ENCODE peak calls at places on chromosomes 4 and X, in six cellular contexts. One of them, this sample, is unnamed.

GRCh38 chr4:15653864-15654391 is 1.2 kb downstream of the FBXL5 start:
- DNase-seq in GM12878: no peak
- DNase-seq in HepG2: peak; percentile 31
- DNase-seq in A549: no peak
- DNase-seq in SK-N-SH: peak; percentile 54
- DNase-seq in K562: peak; percentile 71
- DNase-seq in this sample: no peak

GRCh38 chrX:44873415-44874270 is 655 bp downstream of the KDM6A start:
- DNase-seq in GM12878: no peak
- DNase-seq in SK-N-SH: peak; percentile 74
- DNase-seq in K562: peak; percentile 30
- DNase-seq in A549: no peak
- DNase-seq in HepG2: no peak
- DNase-seq in this sample: no peak

GRCh38 chr4:107210450-107211239 is 174.5 kb upstream of the DKK2 start:
- DNase-seq in K562: no peak
- DNase-seq in GM12878: no peak
- DNase-seq in A549: no peak
- DNase-seq in HepG2: no peak
- DNase-seq in SK-N-SH: no peak
- DNase-seq in this sample: no peak

GRCh38 chrX:123339201-123339905 is 155.3 kb downstream of the GRIA3 start:
- DNase-seq in K562: no peak
- DNase-seq in HepG2: no peak
- DNase-seq in A549: no peak
- DNase-seq in SK-N-SH: no peak
- DNase-seq in GM12878: no peak
- DNase-seq in this sample: no peak

GRCh38 chrX:52422884-52423283 is 54.1 kb downstream of the XAGE2 start:
- DNase-seq in HepG2: no peak
- DNase-seq in K562: no peak
- DNase-seq in A549: no peak
- DNase-seq in GM12878: no peak
- DNase-seq in SK-N-SH: no peak
- DNase-seq in this sample: no peak

GRCh38 chr4:90769251-90769650 is 642.1 kb downstream of the CCSER1 start:
- DNase-seq in HepG2: no peak
- DNase-seq in K562: no peak
- DNase-seq in GM12878: no peak
- DNase-seq in A549: no peak
- DNase-seq in SK-N-SH: no peak
- DNase-seq in this sample: no peak

GRCh38 chr4:44100456-44100855 is 348.2 kb downstream of the KCTD8 start:
- DNase-seq in GM12878: no peak
- DNase-seq in HepG2: no peak
- DNase-seq in SK-N-SH: no peak
- DNase-seq in A549: no peak
- DNase-seq in K562: no peak
- DNase-seq in this sample: no peak

GRCh38 chr4:185412412-185412811 is 13.4 kb downstream of the UFSP2 start:
- DNase-seq in HepG2: no peak
- DNase-seq in SK-N-SH: no peak
- DNase-seq in A549: no peak
- DNase-seq in GM12878: no peak
- DNase-seq in K562: no peak
- DNase-seq in this sample: no peak

GRCh38 chr4:110668463-110669245 is 45.8 kb upstream of the PITX2 start:
- DNase-seq in HepG2: no peak
- DNase-seq in GM12878: no peak
- DNase-seq in A549: no peak
- DNase-seq in K562: no peak
- DNase-seq in SK-N-SH: no peak
- DNase-seq in this sample: no peak

GRCh38 chrX:121010218-121010617 is 24.7 kb upstream of the CT47A1 start:
- DNase-seq in GM12878: no peak
- DNase-seq in HepG2: peak; percentile 59
- DNase-seq in SK-N-SH: no peak
- DNase-seq in A549: no peak
- DNase-seq in K562: no peak
- DNase-seq in this sample: no peak

GRCh38 chrX:29042341-29042740 is 455.1 kb downstream of the IL1RAPL1 start:
- DNase-seq in GM12878: no peak
- DNase-seq in SK-N-SH: no peak
- DNase-seq in HepG2: no peak
- DNase-seq in K562: no peak
- DNase-seq in A549: no peak
- DNase-seq in this sample: no peak

GRCh38 chr4:46648088-46648744 is 258.3 kb upstream of the GABRA2 start:
- DNase-seq in GM12878: no peak
- DNase-seq in SK-N-SH: peak; percentile 26
- DNase-seq in A549: no peak
- DNase-seq in K562: no peak
- DNase-seq in HepG2: peak; percentile 37
- DNase-seq in this sample: no peak

GRCh38 chr4:70830054-70830453 is 9.6 kb downstream of the GRSF1 start:
- DNase-seq in GM12878: no peak
- DNase-seq in A549: no peak
- DNase-seq in SK-N-SH: no peak
- DNase-seq in K562: no peak
- DNase-seq in HepG2: no peak
- DNase-seq in this sample: no peak

GRCh38 chrX:107676559-107677378 is 48.5 kb downstream of the PRPS1 start:
- DNase-seq in A549: peak; percentile 62
- DNase-seq in K562: peak; percentile 66
- DNase-seq in SK-N-SH: peak; percentile 62
- DNase-seq in GM12878: no peak
- DNase-seq in HepG2: no peak
- DNase-seq in this sample: peak; percentile 78

GRCh38 chr4:137307806-137308205 is 224.5 kb downstream of the PCDH18 start:
- DNase-seq in K562: no peak
- DNase-seq in SK-N-SH: no peak
- DNase-seq in GM12878: no peak
- DNase-seq in A549: no peak
- DNase-seq in HepG2: no peak
- DNase-seq in this sample: no peak

GRCh38 chr4:112327950-112328349 is 30.8 kb downstream of the ALPK1 start:
- DNase-seq in GM12878: peak; percentile 73
- DNase-seq in K562: no peak
- DNase-seq in A549: no peak
- DNase-seq in SK-N-SH: peak; percentile 27
- DNase-seq in HepG2: peak; percentile 38
- DNase-seq in this sample: peak; percentile 32

GRCh38 chrX:17028381-17028780 is 81.9 kb downstream of the REPS2 start:
- DNase-seq in A549: no peak
- DNase-seq in GM12878: no peak
- DNase-seq in HepG2: no peak
- DNase-seq in K562: no peak
- DNase-seq in SK-N-SH: no peak
- DNase-seq in this sample: no peak

GRCh38 chrX:109537324-109537665 is 651 bp downstream of the NXT2 start:
- DNase-seq in HepG2: peak; percentile 61
- DNase-seq in K562: peak; percentile 10
- DNase-seq in GM12878: no peak
- DNase-seq in A549: no peak
- DNase-seq in SK-N-SH: no peak
- DNase-seq in this sample: no peak

GRCh38 chrX:1215123-1215823 is 2.8 kb upstream of the CRLF2 start:
- DNase-seq in HepG2: no peak
- DNase-seq in GM12878: no peak
- DNase-seq in A549: no peak
- DNase-seq in SK-N-SH: no peak
- DNase-seq in K562: no peak
- DNase-seq in this sample: no peak

GRCh38 chr4:87141428-87141827 is 79.0 kb downstream of the KLHL8 start:
- DNase-seq in GM12878: no peak
- DNase-seq in K562: no peak
- DNase-seq in SK-N-SH: no peak
- DNase-seq in HepG2: no peak
- DNase-seq in A549: no peak
- DNase-seq in this sample: no peak

GRCh38 chr4:38075370-38076152 is 115.4 kb downstream of the PTTG2 start:
- DNase-seq in GM12878: no peak
- DNase-seq in K562: no peak
- DNase-seq in HepG2: peak; percentile 89
- DNase-seq in SK-N-SH: no peak
- DNase-seq in A549: no peak
- DNase-seq in this sample: no peak

GRCh38 chr4:179415842-179416223 is 1973.6 kb upstream of the AGA start:
- DNase-seq in K562: no peak
- DNase-seq in SK-N-SH: no peak
- DNase-seq in HepG2: no peak
- DNase-seq in A549: no peak
- DNase-seq in GM12878: no peak
- DNase-seq in this sample: no peak

GRCh38 chr4:80305466-80305865 is 30.1 kb upstream of the CFAP299 start:
- DNase-seq in HepG2: no peak
- DNase-seq in SK-N-SH: no peak
- DNase-seq in K562: no peak
- DNase-seq in A549: no peak
- DNase-seq in GM12878: no peak
- DNase-seq in this sample: no peak

GRCh38 chrX:16144420-16144819 is 21.1 kb downstream of the GRPR start:
- DNase-seq in GM12878: no peak
- DNase-seq in K562: no peak
- DNase-seq in SK-N-SH: no peak
- DNase-seq in A549: no peak
- DNase-seq in HepG2: no peak
- DNase-seq in this sample: no peak

GRCh38 chrX:6778547-6779231 is 243.8 kb upstream of the VCX3A start:
- DNase-seq in SK-N-SH: no peak
- DNase-seq in K562: no peak
- DNase-seq in A549: no peak
- DNase-seq in GM12878: no peak
- DNase-seq in HepG2: no peak
- DNase-seq in this sample: no peak

GRCh38 chrX:6782831-6783230 is 247.9 kb upstream of the VCX3A start:
- DNase-seq in GM12878: no peak
- DNase-seq in K562: no peak
- DNase-seq in HepG2: no peak
- DNase-seq in A549: no peak
- DNase-seq in SK-N-SH: no peak
- DNase-seq in this sample: no peak

GRCh38 chrX:6777211-6778002 is 242.5 kb upstream of the VCX3A start:
- DNase-seq in HepG2: no peak
- DNase-seq in A549: no peak
- DNase-seq in SK-N-SH: no peak
- DNase-seq in K562: no peak
- DNase-seq in GM12878: no peak
- DNase-seq in this sample: no peak
- TF ChIP-seq MAX in HepG2: no peak
- TF ChIP-seq MAX in A549: no peak
- TF ChIP-seq MAX in SK-N-SH: no peak
- TF ChIP-seq MAX in K562: no peak
- TF ChIP-seq MAX in GM12878: no peak
- TF ChIP-seq MAX in this sample: no peak

GRCh38 chrX:11648705-11649519 is 16.8 kb downstream of the ARHGAP6 start:
- DNase-seq in GM12878: no peak
- DNase-seq in HepG2: no peak
- DNase-seq in A549: no peak
- DNase-seq in SK-N-SH: no peak
- DNase-seq in K562: no peak
- DNase-seq in this sample: no peak

GRCh38 chrX:11641368-11641767 is 24.4 kb downstream of the ARHGAP6 start:
- DNase-seq in A549: no peak
- DNase-seq in HepG2: no peak
- DNase-seq in K562: no peak
- DNase-seq in SK-N-SH: no peak
- DNase-seq in GM12878: no peak
- DNase-seq in this sample: no peak

GRCh38 chrX:11647048-11647650 is 18.6 kb downstream of the ARHGAP6 start:
- DNase-seq in A549: no peak
- DNase-seq in K562: no peak
- DNase-seq in SK-N-SH: no peak
- DNase-seq in GM12878: no peak
- DNase-seq in HepG2: no peak
- DNase-seq in this sample: no peak
- TF ChIP-seq RAD21 in A549: no peak
- TF ChIP-seq RAD21 in K562: no peak
- TF ChIP-seq RAD21 in SK-N-SH: no peak
- TF ChIP-seq RAD21 in GM12878: no peak
- TF ChIP-seq RAD21 in HepG2: no peak
- TF ChIP-seq RAD21 in this sample: no peak

DNA sequence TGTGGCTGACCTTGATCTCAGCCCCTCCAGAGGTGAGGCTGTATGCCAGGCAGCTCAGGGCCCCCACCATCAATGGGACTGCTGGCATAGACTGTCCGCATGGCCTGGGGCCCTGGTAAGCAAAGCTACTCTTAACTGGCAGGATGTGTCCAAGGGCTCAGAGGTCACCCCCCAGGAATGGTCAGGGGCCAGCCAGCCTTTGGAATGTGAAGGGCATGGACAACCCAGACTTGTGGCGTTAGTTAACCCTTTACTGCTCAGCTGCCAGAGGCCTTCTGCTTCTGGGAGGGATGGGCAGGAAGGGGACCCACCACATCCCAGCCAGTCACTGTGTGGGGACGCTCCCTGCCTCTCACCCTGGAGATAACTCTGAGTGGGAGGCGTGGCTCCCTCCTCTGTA is 80.1 kb upstream of the PSAPL1 start:
- DNase-seq in HepG2: peak; percentile 21
- DNase-seq in A549: no peak
- DNase-seq in GM12878: no peak
- DNase-seq in K562: no peak
- DNase-seq in SK-N-SH: no peak
- DNase-seq in this sample: no peak
- TF ChIP-seq REST in HepG2: no peak
- TF ChIP-seq REST in A549: no peak
- TF ChIP-seq REST in GM12878: no peak
- TF ChIP-seq REST in K562: no peak
- TF ChIP-seq REST in SK-N-SH: no peak
- TF ChIP-seq REST in this sample: no peak

DNA sequence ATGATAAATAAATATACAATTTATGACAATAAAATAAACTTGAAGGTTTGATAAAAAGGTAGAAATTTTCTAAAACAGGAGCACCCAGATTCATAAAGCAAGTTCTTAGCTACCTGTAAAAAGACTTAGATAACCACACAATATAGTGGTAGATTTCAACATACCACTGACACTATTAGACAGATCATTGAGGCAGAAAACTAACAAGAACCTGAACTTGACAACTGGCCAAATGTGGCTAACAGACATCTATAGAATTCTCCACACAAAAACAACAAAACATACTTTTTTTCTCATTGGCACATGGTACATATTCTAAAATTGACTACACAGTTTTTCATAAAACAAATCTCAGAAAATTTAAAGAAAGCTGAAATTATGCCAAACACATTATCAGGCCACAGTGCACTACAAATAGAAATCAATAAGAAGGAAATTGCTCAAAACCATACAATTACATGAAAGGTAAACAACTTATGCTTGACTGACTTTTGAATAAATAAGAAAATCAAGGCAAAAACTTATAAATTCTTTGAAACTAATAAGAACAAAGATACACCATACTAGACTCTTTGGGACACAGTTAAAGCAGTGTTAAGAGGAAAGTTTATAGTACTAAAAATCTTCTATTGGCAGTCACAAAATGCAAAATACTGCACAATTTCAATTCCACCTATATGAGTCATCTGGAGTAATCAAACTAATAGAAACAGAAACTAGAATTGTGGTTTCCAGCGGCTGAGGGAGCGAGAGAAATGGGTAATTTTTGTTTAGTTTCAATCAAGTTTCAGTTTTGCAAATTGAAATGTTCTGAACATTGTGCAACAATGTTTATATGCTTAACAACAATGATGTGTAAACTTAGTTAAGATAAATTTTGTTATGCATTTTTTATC is 925.6 kb downstream of the SH3BGRL start:
- DNase-seq in A549: no peak
- DNase-seq in GM12878: peak; percentile 2
- DNase-seq in K562: no peak
- DNase-seq in SK-N-SH: no peak
- DNase-seq in HepG2: no peak
- DNase-seq in this sample: no peak
- TF ChIP-seq MAX in A549: no peak
- TF ChIP-seq MAX in GM12878: no peak
- TF ChIP-seq MAX in K562: no peak
- TF ChIP-seq MAX in SK-N-SH: no peak
- TF ChIP-seq MAX in HepG2: no peak
- TF ChIP-seq MAX in this sample: no peak

This sample was measured in HCT116.